ENCODE peak calls at places on chromosomes 11 and 22, in ten cellular contexts. V, E, O, M, A, L, P, C, D and K are unnamed samples.

GRCh38 chr11:43845816-43846215 is 34.8 kb upstream of the ALKBH3 start:
- DNase-seq in V (no peak), E (no peak), O (peak; percentile 74), M (no peak), A (no peak), L (no peak), P (no peak), C (no peak), D (no peak), K (peak; percentile 14)

GRCh38 chr11:74449369-74449931 is 17.9 kb downstream of the KCNE3 start:
- DNase-seq in V (peak; percentile 63), E (peak; percentile 64), O (peak; percentile 87), M (peak; percentile 81), A (peak; percentile 14), L (peak; percentile 25), P (no peak), C (peak; percentile 64), D (peak; percentile 80), K (peak; percentile 81)

GRCh38 chr11:68532719-68533369 is 72.3 kb downstream of the PPP6R3 start:
- DNase-seq in V (no peak), E (no peak), O (no peak), M (no peak), A (no peak), L (no peak), P (no peak), C (no peak), D (no peak), K (no peak)

GRCh38 chr11:81989093-81989492 is 744.6 kb downstream of the FAM181B start:
- DNase-seq in V (no peak), E (no peak), O (no peak), M (no peak), A (no peak), L (no peak), P (no peak), C (no peak), D (no peak), K (peak; percentile 40)

GRCh38 chr11:76237914-76238313 is 31.6 kb upstream of the WNT11 start:
- DNase-seq in V (no peak), E (no peak), O (peak; percentile 66), M (peak; percentile 13), A (no peak), L (no peak), P (no peak), C (no peak), D (peak; percentile 10), K (peak; percentile 17)

GRCh38 chr11:36775157-36775556 is 177.1 kb upstream of the RAG2 start:
- DNase-seq in V (no peak), E (no peak), O (peak; percentile 62), M (no peak), A (no peak), L (no peak), P (no peak), C (no peak), D (no peak), K (peak; percentile 11)

GRCh38 chr11:68009391-68010000 is 631 bp upstream of the ALDH3B1 start:
- DNase-seq in V (no peak), E (no peak), O (peak; percentile 57), M (peak; percentile 53), A (no peak), L (no peak), P (no peak), C (no peak), D (peak; percentile 39), K (peak; percentile 39)

GRCh38 chr11:65634440-65634839 is 3.5 kb upstream of the SIPA1 start:
- DNase-seq in V (no peak), E (no peak), O (no peak), M (no peak), A (no peak), L (no peak), P (no peak), C (no peak), D (no peak), K (no peak)

GRCh38 chr22:38257170-38257569 is 15.6 kb downstream of the TMEM184B start:
- DNase-seq in V (no peak), E (peak; percentile 51), O (peak; percentile 80), M (peak; percentile 81), A (no peak), L (no peak), P (no peak), C (peak; percentile 15), D (peak; percentile 80), K (peak; percentile 75)

GRCh38 chr22:35761037-35761436 is 43.4 kb downstream of the APOL5 start:
- DNase-seq in V (no peak), E (no peak), O (peak; percentile 37), M (peak; percentile 24), A (no peak), L (no peak), P (no peak), C (no peak), D (no peak), K (no peak)

GRCh38 chr22:44454113-44454769 is 43.8 kb downstream of the RTL6 start:
- DNase-seq in V (no peak), E (no peak), O (no peak), M (no peak), A (no peak), L (no peak), P (peak; percentile 6), C (no peak), D (no peak), K (no peak)

GRCh38 chr11:5983443-5983842 is 3.3 kb downstream of the OR52L1 start:
- DNase-seq in V (no peak), E (no peak), O (peak; percentile 3), M (no peak), A (no peak), L (no peak), P (no peak), C (no peak), D (no peak), K (no peak)

GRCh38 chr22:23010430-23010829 is 59.9 kb upstream of the GNAZ start:
- DNase-seq in V (no peak), E (no peak), O (no peak), M (no peak), A (no peak), L (no peak), P (no peak), C (no peak), D (no peak), K (no peak)

GRCh38 chr11:85884581-85885021 is 29.4 kb downstream of the CCDC83 start:
- DNase-seq in V (no peak), E (no peak), O (peak; percentile 16), M (peak; percentile 36), A (no peak), L (no peak), P (no peak), C (no peak), D (peak; percentile 66), K (peak; percentile 51)

GRCh38 chr11:77593883-77594282 is 4.1 kb downstream of the AQP11 start:
- DNase-seq in V (no peak), E (no peak), O (no peak), M (no peak), A (no peak), L (no peak), P (no peak), C (no peak), D (no peak), K (no peak)

GRCh38 chr22:40324468-40325305 is 21.6 kb upstream of the ADSL start:
- DNase-seq in V (no peak), E (no peak), O (no peak), M (no peak), A (peak; percentile 58), L (peak; percentile 59), P (no peak), C (no peak), D (no peak), K (no peak)

GRCh38 chr11:117300301-117300700 is 9.2 kb downstream of the BACE1-AS start:
- DNase-seq in V (no peak), E (peak; percentile 10), O (no peak), M (peak; percentile 54), A (no peak), L (no peak), P (peak; percentile 85), C (peak; percentile 26), D (peak; percentile 57), K (peak; percentile 45)